ENCODE peak calls at places on chromosomes 1 and 21, in five cellular contexts. One of them, this sample, is unnamed.
A peak's percentile ranks its signal among the peaks of the same experiment; 100 is the strongest.

GRCh38 chr1:180194048-180194425 is 36.0 kb upstream of the LHX4 start:
- DNase-seq in spleen: no peak
- DNase-seq in fibroblast of the aortic adventitia: no peak
- DNase-seq in GM06990: no peak
- DNase-seq in tibial artery: no peak
- DNase-seq in this sample: no peak

GRCh38 chr1:231240531-231240882 is 505 bp upstream of the GNPAT start:
- DNase-seq in fibroblast of the aortic adventitia: no peak
- DNase-seq in tibial artery: no peak
- DNase-seq in GM06990: no peak
- DNase-seq in spleen: no peak
- DNase-seq in this sample: no peak

GRCh38 chr1:65393345-65393744 is 27.1 kb upstream of the LEPR start:
- DNase-seq in tibial artery: no peak
- DNase-seq in fibroblast of the aortic adventitia: no peak
- DNase-seq in spleen: no peak
- DNase-seq in GM06990: peak; percentile 33
- DNase-seq in this sample: peak; percentile 59

GRCh38 chr1:6069573-6069972 is 23.9 kb downstream of the KCNAB2 start:
- DNase-seq in GM06990: no peak
- DNase-seq in tibial artery: no peak
- DNase-seq in fibroblast of the aortic adventitia: no peak
- DNase-seq in spleen: no peak
- DNase-seq in this sample: no peak

GRCh38 chr21:16176570-16176969 is 446.8 kb downstream of the USP25 start:
- DNase-seq in tibial artery: no peak
- DNase-seq in spleen: no peak
- DNase-seq in GM06990: no peak
- DNase-seq in fibroblast of the aortic adventitia: peak; percentile 18
- DNase-seq in this sample: no peak

GRCh38 chr1:153608089-153608672 is 4.8 kb downstream of the S100A16 start:
- DNase-seq in fibroblast of the aortic adventitia: no peak
- DNase-seq in spleen: peak; percentile 60
- DNase-seq in GM06990: no peak
- DNase-seq in tibial artery: no peak
- DNase-seq in this sample: no peak

GRCh38 chr1:67850151-67850551 is 16.9 kb upstream of the GNG12 start:
- DNase-seq in GM06990: no peak
- DNase-seq in spleen: no peak
- DNase-seq in fibroblast of the aortic adventitia: peak; percentile 71
- DNase-seq in tibial artery: no peak
- DNase-seq in this sample: no peak

GRCh38 chr21:30430170-30430655 is at the start of gene KRTAP13-4:
- DNase-seq in GM06990: no peak
- DNase-seq in fibroblast of the aortic adventitia: no peak
- DNase-seq in spleen: no peak
- DNase-seq in tibial artery: no peak
- DNase-seq in this sample: no peak

GRCh38 chr1:109761227-109762038 is 2.3 kb downstream of the EPS8L3 start:
- DNase-seq in fibroblast of the aortic adventitia: no peak
- DNase-seq in spleen: peak; percentile 65
- DNase-seq in tibial artery: no peak
- DNase-seq in GM06990: no peak
- DNase-seq in this sample: no peak

GRCh38 chr1:88801575-88802208 is 89.7 kb downstream of the GTF2B start:
- DNase-seq in fibroblast of the aortic adventitia: peak; percentile 11
- DNase-seq in spleen: no peak
- DNase-seq in tibial artery: no peak
- DNase-seq in GM06990: no peak
- DNase-seq in this sample: peak; percentile 34

GRCh38 chr21:46095814-46096595 is 1.9 kb upstream of the COL6A2 start:
- DNase-seq in tibial artery: no peak
- DNase-seq in fibroblast of the aortic adventitia: no peak
- DNase-seq in spleen: no peak
- DNase-seq in GM06990: no peak
- DNase-seq in this sample: no peak

GRCh38 chr1:84299536-84300260 is 1.8 kb upstream of the SAMD13 start:
- DNase-seq in fibroblast of the aortic adventitia: peak; percentile 37
- DNase-seq in spleen: no peak
- DNase-seq in tibial artery: no peak
- DNase-seq in GM06990: no peak
- DNase-seq in this sample: no peak

GRCh38 chr1:219304227-219305226 is 130.8 kb downstream of the LYPLAL1 start:
- DNase-seq in spleen: no peak
- DNase-seq in tibial artery: no peak
- DNase-seq in GM06990: no peak
- DNase-seq in fibroblast of the aortic adventitia: peak; percentile 91
- DNase-seq in this sample: no peak

GRCh38 chr1:89022167-89022959 is at the start of gene GBP3:
- DNase-seq in fibroblast of the aortic adventitia: peak; percentile 79
- DNase-seq in spleen: no peak
- DNase-seq in GM06990: no peak
- DNase-seq in tibial artery: no peak
- DNase-seq in this sample: peak; percentile 39

GRCh38 chr1:176801553-176802020 is 338.6 kb downstream of the PAPPA2 start:
- DNase-seq in tibial artery: peak; percentile 25
- DNase-seq in GM06990: no peak
- DNase-seq in spleen: no peak
- DNase-seq in fibroblast of the aortic adventitia: peak; percentile 39
- DNase-seq in this sample: peak; percentile 23

GRCh38 chr1:86548863-86549262 is 2.0 kb downstream of the CLCA4 start:
- DNase-seq in tibial artery: no peak
- DNase-seq in fibroblast of the aortic adventitia: no peak
- DNase-seq in spleen: no peak
- DNase-seq in GM06990: no peak
- DNase-seq in this sample: no peak

GRCh38 chr21:26844258-26845065 is 747 bp downstream of the ADAMTS1 start:
- DNase-seq in GM06990: no peak
- DNase-seq in tibial artery: peak; percentile 54
- DNase-seq in spleen: peak; percentile 77
- DNase-seq in fibroblast of the aortic adventitia: peak; percentile 34
- DNase-seq in this sample: no peak

GRCh38 chr1:157194739-157195520 is 56.7 kb upstream of the ETV3 start:
- DNase-seq in fibroblast of the aortic adventitia: no peak
- DNase-seq in spleen: no peak
- DNase-seq in tibial artery: no peak
- DNase-seq in GM06990: no peak
- DNase-seq in this sample: no peak

GRCh38 chr21:31363720-31364119 is 19.7 kb upstream of the TIAM1 start:
- DNase-seq in spleen: no peak
- DNase-seq in tibial artery: no peak
- DNase-seq in fibroblast of the aortic adventitia: no peak
- DNase-seq in GM06990: no peak
- DNase-seq in this sample: no peak

GRCh38 chr1:94044891-94045290 is 76.1 kb downstream of the ABCA4 start:
- DNase-seq in spleen: no peak
- DNase-seq in GM06990: no peak
- DNase-seq in tibial artery: no peak
- DNase-seq in fibroblast of the aortic adventitia: no peak
- DNase-seq in this sample: no peak

GRCh38 chr1:203295796-203296195 is 9.5 kb upstream of the BTG2 start:
- DNase-seq in fibroblast of the aortic adventitia: no peak
- DNase-seq in GM06990: no peak
- DNase-seq in tibial artery: no peak
- DNase-seq in spleen: peak; percentile 83
- DNase-seq in this sample: no peak

GRCh38 chr1:206550446-206550845 is 43.1 kb downstream of the RASSF5 start:
- DNase-seq in fibroblast of the aortic adventitia: no peak
- DNase-seq in GM06990: no peak
- DNase-seq in tibial artery: no peak
- DNase-seq in spleen: no peak
- DNase-seq in this sample: no peak

GRCh38 chr1:56068210-56068609 is 511.2 kb downstream of the PLPP3 start:
- DNase-seq in tibial artery: no peak
- DNase-seq in fibroblast of the aortic adventitia: peak; percentile 40
- DNase-seq in GM06990: no peak
- DNase-seq in spleen: no peak
- DNase-seq in this sample: no peak

GRCh38 chr1:216453777-216454176 is 30.5 kb upstream of the USH2A start:
- DNase-seq in spleen: no peak
- DNase-seq in GM06990: no peak
- DNase-seq in fibroblast of the aortic adventitia: no peak
- DNase-seq in tibial artery: no peak
- DNase-seq in this sample: no peak

GRCh38 chr1:244970236-244970652 is 105.9 kb upstream of the HNRNPU start:
- DNase-seq in fibroblast of the aortic adventitia: peak; percentile 67
- DNase-seq in GM06990: peak; percentile 85
- DNase-seq in spleen: peak; percentile 96
- DNase-seq in tibial artery: peak; percentile 71
- DNase-seq in this sample: no peak

GRCh38 chr1:59063501-59063900 is 233.4 kb upstream of the FGGY start:
- DNase-seq in GM06990: no peak
- DNase-seq in fibroblast of the aortic adventitia: no peak
- DNase-seq in tibial artery: no peak
- DNase-seq in spleen: no peak
- DNase-seq in this sample: no peak

GRCh38 chr1:59062743-59063142 is 234.2 kb upstream of the FGGY start:
- DNase-seq in GM06990: no peak
- DNase-seq in fibroblast of the aortic adventitia: peak; percentile 90
- DNase-seq in tibial artery: peak; percentile 55
- DNase-seq in spleen: no peak
- DNase-seq in this sample: no peak

GRCh38 chr1:59064592-59064991 is 232.3 kb upstream of the FGGY start:
- DNase-seq in tibial artery: no peak
- DNase-seq in spleen: no peak
- DNase-seq in fibroblast of the aortic adventitia: no peak
- DNase-seq in GM06990: no peak
- DNase-seq in this sample: no peak

GRCh38 chr1:59058681-59059441 is 238.0 kb upstream of the FGGY start:
- DNase-seq in tibial artery: no peak
- DNase-seq in spleen: no peak
- DNase-seq in fibroblast of the aortic adventitia: no peak
- DNase-seq in GM06990: no peak
- DNase-seq in this sample: no peak

DNA sequence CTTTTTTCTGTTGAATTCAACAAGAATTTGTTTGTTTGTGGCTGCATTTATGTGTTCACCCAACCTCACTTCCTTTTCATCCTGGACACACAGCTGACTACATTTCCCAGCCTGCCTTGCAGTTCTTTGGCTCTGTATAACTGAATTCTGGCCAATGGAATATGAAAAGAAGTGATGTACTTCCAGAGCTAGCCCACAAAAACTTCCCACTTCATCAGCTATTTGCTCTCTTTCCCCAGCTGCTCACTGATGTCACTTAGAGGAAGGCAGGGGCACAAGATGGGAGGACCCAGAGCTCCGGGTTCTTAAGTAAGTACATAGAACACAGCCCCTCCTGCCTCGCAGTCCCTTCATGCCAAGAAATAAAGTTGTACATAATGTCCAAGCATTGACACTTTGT is 235.0 kb upstream of the FGGY start:
- DNase-seq in tibial artery: peak; percentile 88
- DNase-seq in fibroblast of the aortic adventitia: peak; percentile 97
- DNase-seq in spleen: no peak
- DNase-seq in GM06990: no peak
- DNase-seq in this sample: peak; percentile 87
- H3K4me3 ChIP-seq in tibial artery: peak overlapping the region; percentile 42
- H3K4me3 ChIP-seq in fibroblast of the aortic adventitia: peak overlapping the region; percentile 55
- H3K4me3 ChIP-seq in spleen: peak overlapping the region; percentile 26
- H3K4me3 ChIP-seq in GM06990: no peak overlapping the region
- H3K4me3 ChIP-seq in this sample: peak overlapping the region; percentile 44

GRCh38 chr1:14598007-14598497 is 433 bp upstream of the KAZN start:
- DNase-seq in tibial artery: no peak
- DNase-seq in spleen: no peak
- DNase-seq in GM06990: no peak
- DNase-seq in fibroblast of the aortic adventitia: no peak
- DNase-seq in this sample: no peak

GRCh38 chr1:14598498-14599172 is at the start of gene KAZN:
- DNase-seq in tibial artery: no peak
- DNase-seq in GM06990: peak; percentile 54
- DNase-seq in spleen: no peak
- DNase-seq in fibroblast of the aortic adventitia: no peak
- DNase-seq in this sample: no peak

GRCh38 chr1:14599787-14600186 is 1.3 kb downstream of the KAZN start:
- DNase-seq in GM06990: peak; percentile 40
- DNase-seq in tibial artery: no peak
- DNase-seq in fibroblast of the aortic adventitia: no peak
- DNase-seq in spleen: no peak
- DNase-seq in this sample: no peak

GRCh38 chr1:14600405-14601150 is 2.1 kb downstream of the KAZN start:
- DNase-seq in tibial artery: no peak
- DNase-seq in GM06990: no peak
- DNase-seq in spleen: no peak
- DNase-seq in fibroblast of the aortic adventitia: no peak
- DNase-seq in this sample: no peak

DNA sequence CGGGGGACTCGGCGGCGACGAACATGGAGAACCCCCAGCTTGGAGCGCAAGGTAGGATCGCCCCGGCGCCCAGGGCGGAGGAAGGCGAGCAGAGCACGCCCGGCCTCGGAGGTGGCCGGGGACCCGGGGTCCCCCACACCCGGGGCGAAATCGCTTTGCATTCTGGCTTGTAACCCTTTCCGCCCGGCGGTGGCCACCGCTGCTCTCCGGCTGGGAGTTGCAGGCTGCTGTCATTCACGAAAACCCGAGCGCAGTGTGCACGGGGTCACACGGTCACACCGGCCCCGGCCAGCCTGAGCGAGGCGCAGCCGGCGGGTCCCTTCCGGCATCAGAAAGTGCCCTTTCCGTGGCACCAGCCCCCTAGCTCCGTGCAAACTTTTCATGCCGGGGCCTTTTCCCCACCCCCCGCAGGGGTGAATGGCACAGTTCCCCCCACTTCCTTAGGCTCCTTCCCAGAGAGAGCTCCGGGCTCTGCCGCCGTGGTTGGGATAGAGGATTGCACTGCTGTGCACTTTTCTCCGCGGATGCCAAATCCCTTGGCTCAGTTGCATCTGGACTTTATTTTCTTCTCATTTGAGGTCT is 779 bp downstream of the KAZN start:
- DNase-seq in GM06990: peak; percentile 59
- DNase-seq in tibial artery: no peak
- DNase-seq in spleen: no peak
- DNase-seq in fibroblast of the aortic adventitia: peak; percentile 15
- DNase-seq in this sample: no peak
- H3K4me3 ChIP-seq in GM06990: peak overlapping the region; percentile 50
- H3K4me3 ChIP-seq in tibial artery: peak overlapping the region; percentile 40
- H3K4me3 ChIP-seq in spleen: peak overlapping the region; percentile 72
- H3K4me3 ChIP-seq in fibroblast of the aortic adventitia: peak overlapping the region; percentile 57
- H3K4me3 ChIP-seq in this sample: peak overlapping the region; percentile 11

DNA sequence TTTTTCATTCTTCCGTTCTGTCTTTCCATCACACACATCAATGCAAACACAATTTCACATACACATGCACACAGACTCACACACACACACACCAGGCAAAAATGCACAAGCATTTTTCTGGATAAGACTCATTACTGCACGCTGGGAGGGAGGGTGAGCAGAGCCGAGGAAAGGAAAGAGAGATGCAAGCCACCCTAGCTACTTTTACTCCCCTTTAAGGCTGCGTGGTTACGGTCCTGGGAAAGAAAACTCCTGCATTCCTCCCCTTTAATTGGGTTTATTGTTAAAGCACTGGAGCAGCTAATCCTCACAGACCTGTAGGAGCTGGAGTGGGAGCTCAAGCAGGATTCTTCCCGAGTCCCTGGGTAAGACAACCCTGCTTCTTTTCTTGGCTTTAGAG is at the start of gene CAMK1G:
- DNase-seq in fibroblast of the aortic adventitia: peak; percentile 70
- DNase-seq in GM06990: no peak
- DNase-seq in spleen: no peak
- DNase-seq in tibial artery: no peak
- DNase-seq in this sample: no peak
- H3K4me3 ChIP-seq in fibroblast of the aortic adventitia: no peak within 1 kb of the TSS
- H3K4me3 ChIP-seq in GM06990: no peak within 1 kb of the TSS
- H3K4me3 ChIP-seq in spleen: peak within 1 kb of the TSS; percentile 51
- H3K4me3 ChIP-seq in tibial artery: no peak within 1 kb of the TSS
- H3K4me3 ChIP-seq in this sample: no peak within 1 kb of the TSS

GRCh38 chr1:211938473-211939080 is 96.8 kb downstream of the INTS7 start:
- DNase-seq in GM06990: no peak
- DNase-seq in spleen: no peak
- DNase-seq in fibroblast of the aortic adventitia: peak; percentile 25
- DNase-seq in tibial artery: no peak
- DNase-seq in this sample: no peak
- H3K4me3 ChIP-seq in GM06990: no peak overlapping the region
- H3K4me3 ChIP-seq in spleen: peak overlapping the region; percentile 55
- H3K4me3 ChIP-seq in fibroblast of the aortic adventitia: peak overlapping the region; percentile 13
- H3K4me3 ChIP-seq in tibial artery: peak overlapping the region; percentile 29
- H3K4me3 ChIP-seq in this sample: no peak overlapping the region

This sample was measured in skeletal muscle cell.